ENCODE peak calls at places on chromosomes 5 and 9, in seven cellular contexts. L is neuronal stem cell, Y is IMR-90, S is H9, T is mesenchymal stem cell, R is H1, H is trophoblast cell. V is an unnamed sample.

GRCh38 chr9:80649001-80649420 is 1040.3 kb downstream of the TLE1 start:
- DNase-seq in L (no peak), Y (peak; percentile 91), S (no peak), T (peak; percentile 85), R (no peak), H (peak; percentile 82), V (peak; percentile 56)

GRCh38 chr5:44794371-44794770 is 14.4 kb upstream of the MRPS30 start:
- DNase-seq in L (no peak), Y (no peak), S (no peak), T (no peak), R (no peak), H (peak; percentile 66), V (no peak)

GRCh38 chr9:38685535-38685934 is 34.4 kb downstream of the FAM240B start:
- DNase-seq in L (no peak), Y (no peak), S (no peak), T (no peak), R (no peak), H (no peak), V (no peak)

GRCh38 chr9:137788561-137789294 is 88.9 kb upstream of the CACNA1B start:
- DNase-seq in L (no peak), Y (no peak), S (peak; percentile 53), T (no peak), R (no peak), H (no peak), V (no peak)

GRCh38 chr9:551986-552930 is 289.2 kb upstream of the DMRT1 start:
- DNase-seq in L (no peak), Y (no peak), S (no peak), T (no peak), R (no peak), H (no peak), V (peak; percentile 75)

GRCh38 chr9:69582018-69582417 is 90.2 kb downstream of the APBA1 start:
- DNase-seq in L (no peak), Y (no peak), S (no peak), T (no peak), R (no peak), H (no peak), V (peak; percentile 44)

GRCh38 chr9:112203536-112203935 is 28.4 kb upstream of the SUSD1 start:
- DNase-seq in L (no peak), Y (peak; percentile 59), S (no peak), T (peak; percentile 66), R (no peak), H (no peak), V (no peak)

GRCh38 chr9:131020388-131020787 is 11.4 kb downstream of the LAMC3 start:
- DNase-seq in L (no peak), Y (peak; percentile 60), S (no peak), T (peak; percentile 71), R (no peak), H (no peak), V (peak; percentile 90)

GRCh38 chr5:61811052-61811451 is 479.0 kb downstream of the ZSWIM6 start:
- DNase-seq in L (no peak), Y (no peak), S (no peak), T (peak; percentile 58), R (no peak), H (no peak), V (no peak)

GRCh38 chr5:123132330-123132729 is 43.3 kb downstream of the PRDM6 start:
- DNase-seq in L (no peak), Y (peak; percentile 18), S (no peak), T (peak; percentile 34), R (no peak), H (no peak), V (no peak)

GRCh38 chr5:6773342-6774035 is 60.3 kb downstream of the TENT4A start:
- DNase-seq in L (no peak), Y (no peak), S (no peak), T (no peak), R (no peak), H (no peak), V (no peak)

GRCh38 chr5:178350361-178351220 is 118.0 kb upstream of the PHYKPL start:
- DNase-seq in L (no peak), Y (no peak), S (no peak), T (no peak), R (no peak), H (no peak), V (no peak)

GRCh38 chr9:127347831-127348699 is 48.9 kb upstream of the SLC2A8 start:
- DNase-seq in L (no peak), Y (peak; percentile 75), S (no peak), T (peak; percentile 47), R (no peak), H (peak; percentile 33), V (peak; percentile 27)

GRCh38 chr5:77770293-77771005 is 5.7 kb downstream of the TBCA start:
- DNase-seq in L (no peak), Y (peak; percentile 27), S (no peak), T (peak; percentile 28), R (no peak), H (no peak), V (no peak)

GRCh38 chr9:21803674-21804048 is 1.2 kb downstream of the MTAP start:
- DNase-seq in L (no peak), Y (no peak), S (no peak), T (peak; percentile 28), R (no peak), H (no peak), V (peak; percentile 9)

GRCh38 chr9:135070198-135070951 is 17.1 kb upstream of the OLFM1 start:
- DNase-seq in L (no peak), Y (no peak), S (peak; percentile 30), T (no peak), R (no peak), H (no peak), V (peak; percentile 39)

GRCh38 chr5:178428341-178429155 is 161.6 kb downstream of the COL23A1 start:
- DNase-seq in L (no peak), Y (no peak), S (peak; percentile 24), T (no peak), R (no peak), H (no peak), V (no peak)

GRCh38 chr9:131618785-131619184 is 73.5 kb downstream of the PRRT1B start:
- DNase-seq in L (no peak), Y (no peak), S (no peak), T (no peak), R (no peak), H (no peak), V (no peak)

GRCh38 chr5:131466171-131466766 is 168.8 kb downstream of the RAPGEF6 start:
- DNase-seq in L (no peak), Y (peak; percentile 95), S (no peak), T (peak; percentile 52), R (no peak), H (no peak), V (no peak)

GRCh38 chr5:169801324-169801777 is 164.3 kb downstream of the DOCK2 start:
- DNase-seq in L (no peak), Y (peak; percentile 70), S (no peak), T (peak; percentile 76), R (no peak), H (peak; percentile 69), V (no peak)

GRCh38 chr5:73419414-73420390 is 28.9 kb downstream of the FOXD1 start:
- DNase-seq in L (no peak), Y (peak; percentile 86), S (peak; percentile 58), T (peak; percentile 42), R (no peak), H (no peak), V (peak; percentile 70)

GRCh38 chr5:179316961-179317360 is 28.3 kb downstream of the ADAMTS2 start:
- DNase-seq in L (no peak), Y (no peak), S (no peak), T (no peak), R (no peak), H (no peak), V (no peak)

DNA sequence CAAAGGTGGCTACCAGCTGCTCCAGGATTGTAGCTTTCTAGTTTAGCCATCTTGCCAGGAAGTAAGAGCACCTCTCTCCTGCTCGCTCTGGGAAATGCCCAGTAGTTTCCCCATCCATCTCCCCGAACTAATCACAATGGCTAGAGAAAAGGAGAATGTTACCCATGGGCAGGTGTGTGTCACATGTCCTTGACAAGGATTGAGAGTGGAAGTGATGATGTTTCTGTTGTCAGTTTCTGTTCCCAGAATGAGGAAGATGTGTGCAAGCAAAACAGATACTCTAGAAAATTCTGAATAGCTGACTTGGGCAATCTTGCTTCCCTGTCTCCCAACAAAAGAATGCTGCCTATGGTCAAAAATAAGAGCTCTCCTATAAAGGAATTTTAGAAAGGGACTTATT is 429.5 kb downstream of the EBF1 start:
- DNase-seq in L (no peak), Y (no peak), S (no peak), T (no peak), R (no peak), H (no peak), V (no peak)
- H2BK120ac ChIP-seq in L (no peak overlapping the region), Y (no peak overlapping the region), S (no peak overlapping the region), T (no peak overlapping the region), R (no peak overlapping the region), H (no peak overlapping the region), V (no peak overlapping the region)

GRCh38 chr9:133713211-133713959 is 24.8 kb downstream of the SARDH start:
- DNase-seq in L (no peak), Y (no peak), S (peak; percentile 34), T (no peak), R (no peak), H (no peak), V (no peak)
- H2BK120ac ChIP-seq in L (no peak overlapping the region), Y (peak overlapping the region; percentile 95), S (no peak overlapping the region), T (peak overlapping the region; percentile 75), R (no peak overlapping the region), H (peak overlapping the region; percentile 11), V (no peak overlapping the region)

GRCh38 chr9:125119643-125120286 is 23.6 kb downstream of the SCAI start:
- DNase-seq in L (no peak), Y (peak; percentile 55), S (no peak), T (peak; percentile 45), R (no peak), H (peak; percentile 18), V (peak; percentile 31)

GRCh38 chr9:125121156-125121555 is 22.2 kb downstream of the SCAI start:
- DNase-seq in L (no peak), Y (no peak), S (no peak), T (no peak), R (no peak), H (no peak), V (peak; percentile 7)

GRCh38 chr9:125126019-125126746 is 17.1 kb downstream of the SCAI start:
- DNase-seq in L (peak; percentile 6), Y (peak; percentile 100), S (no peak), T (peak; percentile 99), R (no peak), H (no peak), V (peak; percentile 22)

GRCh38 chr9:125125523-125125922 is 17.8 kb downstream of the SCAI start:
- DNase-seq in L (no peak), Y (no peak), S (no peak), T (no peak), R (no peak), H (no peak), V (no peak)
- H2BK120ac ChIP-seq in L (no peak overlapping the region), Y (peak overlapping the region; percentile 64), S (no peak overlapping the region), T (no peak overlapping the region), R (no peak overlapping the region), H (no peak overlapping the region), V (no peak overlapping the region)

GRCh38 chr9:114923918-114924317 is 6.5 kb downstream of the TNFSF8 start:
- DNase-seq in L (no peak), Y (no peak), S (no peak), T (no peak), R (no peak), H (no peak), V (no peak)

GRCh38 chr9:114925672-114926071 is 4.7 kb downstream of the TNFSF8 start:
- DNase-seq in L (no peak), Y (no peak), S (peak; percentile 63), T (no peak), R (peak; percentile 49), H (no peak), V (peak; percentile 97)

GRCh38 chr9:114928092-114928491 is 2.3 kb downstream of the TNFSF8 start:
- DNase-seq in L (no peak), Y (no peak), S (no peak), T (no peak), R (no peak), H (no peak), V (no peak)

GRCh38 chr9:114925039-114925438 is 5.4 kb downstream of the TNFSF8 start:
- DNase-seq in L (no peak), Y (no peak), S (no peak), T (no peak), R (no peak), H (no peak), V (no peak)

GRCh38 chr9:114924327-114924726 is 6.1 kb downstream of the TNFSF8 start:
- DNase-seq in L (no peak), Y (no peak), S (no peak), T (no peak), R (no peak), H (no peak), V (no peak)
- H2BK120ac ChIP-seq in L (no peak overlapping the region), Y (no peak overlapping the region), S (no peak overlapping the region), T (no peak overlapping the region), R (no peak overlapping the region), H (no peak overlapping the region), V (no peak overlapping the region)